ENCODE peak calls at places on chromosomes 5 and 9, in six cellular contexts. R, P, S, C, I and N are unnamed samples.

GRCh38 chr5:106127341-106127781 is 1543.4 kb downstream of the EFNA5 start:
- ATAC-seq in S (peak), P (no peak), R (no peak), I (no peak), C (no peak), N (no peak)

GRCh38 chr5:141960018-141960417 is 2.0 kb upstream of the PCDH12 start:
- ATAC-seq in R (no peak), I (peak), P (peak), S (peak), C (peak), N (no peak)

GRCh38 chr9:109536859-109537258 is 38.8 kb upstream of the PTPN3 start:
- ATAC-seq in I (no peak), C (no peak), S (no peak), R (no peak), P (no peak), N (no peak)

GRCh38 chr5:74240783-74241750 is 399.5 kb downstream of the ENC1 start:
- ATAC-seq in I (peak), S (peak), P (no peak), C (no peak), R (no peak), N (no peak)

GRCh38 chr9:132268725-132269352 is 85.9 kb downstream of the SETX start:
- ATAC-seq in R (no peak), C (peak), S (peak), P (peak), I (peak), N (peak)

GRCh38 chr9:89482950-89483349 is 15.0 kb downstream of the SEMA4D start:
- ATAC-seq in I (no peak), R (no peak), C (no peak), P (no peak), S (no peak), N (no peak)

GRCh38 chr5:179219661-179220620 is 125.3 kb downstream of the ADAMTS2 start:
- ATAC-seq in R (no peak), P (no peak), I (no peak), S (no peak), C (no peak), N (no peak)

GRCh38 chr5:152142845-152143469 is 218.3 kb upstream of the GLRA1 start:
- ATAC-seq in S (peak), I (peak), R (peak), P (peak), C (peak), N (peak)

GRCh38 chr9:6567140-6567591 is 78.4 kb downstream of the GLDC start:
- ATAC-seq in R (no peak), C (peak), S (no peak), I (peak), P (no peak), N (no peak)

GRCh38 chr5:179614745-179615144 is 8.7 kb downstream of the HNRNPH1 start:
- ATAC-seq in P (no peak), I (no peak), C (no peak), S (no peak), R (no peak), N (no peak)

GRCh38 chr5:134129411-134130238 is 15.1 kb downstream of the TCF7 start:
- ATAC-seq in S (no peak), C (no peak), P (no peak), I (no peak), R (no peak), N (no peak)

DNA sequence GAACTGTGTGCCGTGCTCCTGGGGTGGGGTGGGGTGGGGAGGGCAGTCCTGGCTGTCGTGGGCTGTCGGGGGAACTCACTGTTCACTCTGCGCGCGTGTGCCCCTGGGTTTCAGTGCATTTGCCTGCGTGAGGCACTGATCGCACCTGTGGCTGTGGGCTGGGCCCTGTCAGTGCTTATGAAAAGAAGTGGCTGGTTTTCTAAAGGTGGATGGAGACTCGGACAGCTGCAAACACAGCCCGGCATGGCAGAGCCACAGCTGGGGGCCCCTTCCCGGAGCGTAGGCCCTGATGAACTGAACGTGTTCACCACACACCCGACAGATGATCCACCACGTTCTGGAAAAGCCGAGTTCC is 42.7 kb downstream of the NKD2 start:
- ATAC-seq in C (no peak), S (no peak), R (no peak), I (no peak), P (no peak), N (no peak)
- TF ChIP-seq POLR2A in C (no peak), S (no peak), R (no peak), I (no peak), P (no peak), N (no peak)

DNA sequence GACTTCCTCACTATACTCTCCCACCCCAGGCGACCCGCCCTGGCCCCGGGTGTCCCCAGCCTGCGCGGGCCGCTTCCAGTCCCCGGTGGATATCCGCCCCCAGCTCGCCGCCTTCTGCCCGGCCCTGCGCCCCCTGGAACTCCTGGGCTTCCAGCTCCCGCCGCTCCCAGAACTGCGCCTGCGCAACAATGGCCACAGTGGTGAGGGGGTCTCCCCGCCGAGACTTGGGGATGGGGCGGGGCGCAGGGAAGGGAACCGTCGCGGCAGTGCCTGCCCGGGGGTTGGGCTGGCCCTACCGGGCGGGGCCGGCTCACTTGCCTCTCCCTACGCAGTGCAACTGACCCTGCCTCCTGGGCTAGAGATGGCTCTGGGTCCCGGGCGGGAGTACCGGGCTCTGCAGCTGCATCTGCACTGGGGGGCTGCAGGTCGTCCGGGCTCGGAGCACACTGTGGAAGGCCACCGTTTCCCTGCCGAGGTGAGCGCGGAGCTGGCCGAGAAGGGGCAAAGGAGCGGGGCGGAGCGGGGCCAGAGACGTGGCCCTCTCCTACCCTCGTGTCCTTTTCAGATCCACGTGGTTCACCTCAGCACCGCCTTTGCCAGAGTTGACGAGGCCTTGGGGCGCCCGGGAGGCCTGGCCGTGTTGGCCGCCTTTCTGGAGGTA is 2.1 kb downstream of the CA9 start:
- ATAC-seq in R (peak), I (no peak), S (peak), P (no peak), C (no peak), N (peak)
- H3K4me3 ChIP-seq in R (peak), I (no peak), S (peak), P (no peak), C (no peak), N (peak)

GRCh38 chr5:71887680-71888079 is 168.6 kb downstream of the CARTPT start:
- ATAC-seq in R (no peak), I (peak), C (peak), S (peak), P (peak), N (peak)
- TF ChIP-seq POLR2AphosphoS5 in R (no peak), I (peak), C (no peak), S (no peak), P (no peak), N (no peak)

GRCh38 chr9:137302176-137303030 is at the start of gene NRARP:
- ATAC-seq in S (peak), I (peak), P (peak), C (peak), R (peak), N (peak)
- TF ChIP-seq POLR2A in S (peak), I (peak), P (no peak), C (peak), R (peak), N (no peak)

DNA sequence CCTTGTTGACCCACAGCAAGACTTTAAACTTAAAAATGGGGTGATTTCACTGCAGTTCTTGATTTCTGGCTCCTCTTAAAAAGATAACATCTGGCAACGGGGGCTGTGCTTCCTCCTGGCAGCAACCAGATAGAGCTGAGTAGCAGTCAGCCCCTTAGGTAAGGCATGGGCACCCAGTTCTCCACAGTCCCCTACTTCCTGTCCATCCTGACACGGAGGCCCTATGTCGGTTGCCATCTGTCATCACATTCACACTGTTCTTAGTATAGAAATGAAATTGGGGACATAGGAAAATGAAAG is 11.7 kb downstream of the CD74 start:
- ATAC-seq in I (no peak), R (no peak), P (no peak), S (peak), C (peak), N (no peak)
- H3K4me3 ChIP-seq in I (no peak), R (no peak), P (no peak), S (no peak), C (no peak), N (no peak)

DNA sequence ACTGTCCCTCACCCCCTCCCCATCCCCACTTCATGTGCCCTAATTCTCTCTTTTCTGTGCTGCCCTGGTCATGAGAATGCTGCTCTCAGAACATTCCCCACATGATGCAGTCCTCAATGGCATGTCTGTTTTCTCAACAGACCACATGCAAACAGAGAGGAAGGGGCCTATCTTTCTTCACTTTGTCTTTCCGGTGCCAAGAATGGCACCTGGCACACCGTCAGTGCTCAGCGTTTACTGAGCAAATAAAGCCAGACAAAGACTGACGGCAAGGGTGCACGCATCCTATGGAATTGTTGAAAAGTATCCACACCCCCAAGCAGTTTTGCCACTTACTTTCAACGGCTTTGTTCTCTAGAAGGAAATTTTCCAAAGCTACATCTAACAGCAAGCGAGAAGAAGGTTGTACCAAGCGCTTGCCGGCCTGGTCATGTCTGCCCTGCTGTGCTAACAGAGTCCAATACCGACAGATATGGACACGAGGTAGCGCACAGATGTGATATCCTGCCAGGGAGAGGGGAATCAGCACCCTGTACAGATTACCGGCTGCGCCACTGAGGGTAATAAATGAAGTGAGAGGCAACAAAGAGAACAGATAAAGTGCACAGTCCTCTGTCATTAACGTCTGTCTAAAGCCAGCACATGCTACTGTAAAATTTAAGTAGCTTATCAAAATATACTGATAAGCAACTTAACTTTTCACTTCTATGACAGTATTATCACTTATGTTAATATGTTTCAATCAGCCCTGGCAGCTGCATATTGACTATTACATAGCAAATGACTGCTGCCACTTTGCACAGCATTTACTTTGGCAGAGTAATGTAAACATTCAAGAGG is 251.7 kb downstream of the DENND1A start:
- ATAC-seq in S (no peak), C (no peak), R (peak), I (no peak), P (peak), N (no peak)
- TF ChIP-seq POLR2AphosphoS5 in S (no peak), C (no peak), R (no peak), I (no peak), P (no peak), N (no peak)

GRCh38 chr9:21334969-21335632 is at the start of gene KLHL9:
- ATAC-seq in C (no peak), P (peak), S (peak), R (peak), I (peak), N (peak)
- TF ChIP-seq POLR2A in C (no peak), P (peak), S (peak), R (peak), I (peak), N (peak)